ENCODE peak calls at places on chromosomes 3 and 15, in seven cellular contexts. One of them, this sample, is unnamed.

GRCh38 chr3:69009559-69010410 is 3.7 kb downstream of the EOGT start:
- DNase-seq in IMR-90: peak; percentile 92
- DNase-seq in endothelial cell of umbilical vein: peak; percentile 74
- DNase-seq in adipocyte: peak; percentile 88
- DNase-seq in GM23248: peak; percentile 98
- DNase-seq in CD8-positive, alpha-beta memory T cell: no peak
- DNase-seq in gastrocnemius medialis: no peak
- DNase-seq in this sample: no peak

GRCh38 chr15:97683816-97684215 is 276.7 kb upstream of the ARRDC4 start:
- DNase-seq in GM23248: no peak
- DNase-seq in IMR-90: no peak
- DNase-seq in adipocyte: no peak
- DNase-seq in gastrocnemius medialis: no peak
- DNase-seq in endothelial cell of umbilical vein: no peak
- DNase-seq in CD8-positive, alpha-beta memory T cell: no peak
- DNase-seq in this sample: no peak

GRCh38 chr3:16060945-16061344 is 113.5 kb upstream of the GALNT15 start:
- DNase-seq in GM23248: peak; percentile 96
- DNase-seq in endothelial cell of umbilical vein: no peak
- DNase-seq in CD8-positive, alpha-beta memory T cell: no peak
- DNase-seq in adipocyte: peak; percentile 67
- DNase-seq in gastrocnemius medialis: peak; percentile 75
- DNase-seq in IMR-90: peak; percentile 95
- DNase-seq in this sample: no peak

GRCh38 chr3:72844436-72844999 is 3.7 kb downstream of the SHQ1 start:
- DNase-seq in IMR-90: peak; percentile 15
- DNase-seq in CD8-positive, alpha-beta memory T cell: no peak
- DNase-seq in adipocyte: no peak
- DNase-seq in GM23248: peak; percentile 69
- DNase-seq in endothelial cell of umbilical vein: peak; percentile 3
- DNase-seq in gastrocnemius medialis: no peak
- DNase-seq in this sample: no peak

GRCh38 chr3:190307164-190307545 is 15.1 kb downstream of the CLDN1 start:
- DNase-seq in endothelial cell of umbilical vein: no peak
- DNase-seq in gastrocnemius medialis: no peak
- DNase-seq in IMR-90: no peak
- DNase-seq in adipocyte: no peak
- DNase-seq in GM23248: no peak
- DNase-seq in CD8-positive, alpha-beta memory T cell: no peak
- DNase-seq in this sample: no peak

GRCh38 chr3:46574263-46574662 is 8.2 kb upstream of the LRRC2 start:
- DNase-seq in adipocyte: no peak
- DNase-seq in gastrocnemius medialis: no peak
- DNase-seq in IMR-90: no peak
- DNase-seq in GM23248: no peak
- DNase-seq in CD8-positive, alpha-beta memory T cell: no peak
- DNase-seq in endothelial cell of umbilical vein: no peak
- DNase-seq in this sample: no peak

GRCh38 chr3:124873241-124873640 is 13.9 kb downstream of the ITGB5 start:
- DNase-seq in endothelial cell of umbilical vein: no peak
- DNase-seq in GM23248: no peak
- DNase-seq in gastrocnemius medialis: no peak
- DNase-seq in CD8-positive, alpha-beta memory T cell: no peak
- DNase-seq in adipocyte: no peak
- DNase-seq in IMR-90: no peak
- DNase-seq in this sample: no peak

GRCh38 chr3:55708242-55708641 is 221.1 kb upstream of the WNT5A start:
- DNase-seq in GM23248: no peak
- DNase-seq in CD8-positive, alpha-beta memory T cell: no peak
- DNase-seq in adipocyte: no peak
- DNase-seq in endothelial cell of umbilical vein: no peak
- DNase-seq in IMR-90: no peak
- DNase-seq in gastrocnemius medialis: no peak
- DNase-seq in this sample: no peak

GRCh38 chr3:16427309-16427965 is 86.1 kb downstream of the RFTN1 start:
- DNase-seq in gastrocnemius medialis: peak; percentile 28
- DNase-seq in IMR-90: peak; percentile 97
- DNase-seq in GM23248: peak; percentile 93
- DNase-seq in CD8-positive, alpha-beta memory T cell: no peak
- DNase-seq in adipocyte: peak; percentile 93
- DNase-seq in endothelial cell of umbilical vein: no peak
- DNase-seq in this sample: no peak

GRCh38 chr15:82810863-82811421 is 1.5 kb downstream of the WHAMM start:
- DNase-seq in gastrocnemius medialis: no peak
- DNase-seq in CD8-positive, alpha-beta memory T cell: peak; percentile 78
- DNase-seq in GM23248: peak; percentile 36
- DNase-seq in IMR-90: no peak
- DNase-seq in endothelial cell of umbilical vein: peak; percentile 22
- DNase-seq in adipocyte: peak; percentile 54
- DNase-seq in this sample: no peak

GRCh38 chr3:99662838-99663570 is 24.6 kb downstream of the COL8A1 start:
- DNase-seq in CD8-positive, alpha-beta memory T cell: no peak
- DNase-seq in gastrocnemius medialis: no peak
- DNase-seq in adipocyte: no peak
- DNase-seq in endothelial cell of umbilical vein: no peak
- DNase-seq in GM23248: no peak
- DNase-seq in IMR-90: no peak
- DNase-seq in this sample: no peak

GRCh38 chr15:95292790-95293450 is 1037.6 kb upstream of the NR2F2 start:
- DNase-seq in IMR-90: no peak
- DNase-seq in adipocyte: no peak
- DNase-seq in CD8-positive, alpha-beta memory T cell: no peak
- DNase-seq in endothelial cell of umbilical vein: no peak
- DNase-seq in GM23248: no peak
- DNase-seq in gastrocnemius medialis: no peak
- DNase-seq in this sample: no peak

GRCh38 chr15:35705885-35706590 is 160.1 kb upstream of the DPH6 start:
- DNase-seq in GM23248: peak; percentile 46
- DNase-seq in endothelial cell of umbilical vein: peak; percentile 87
- DNase-seq in IMR-90: peak; percentile 40
- DNase-seq in CD8-positive, alpha-beta memory T cell: no peak
- DNase-seq in adipocyte: no peak
- DNase-seq in gastrocnemius medialis: peak; percentile 42
- DNase-seq in this sample: no peak

GRCh38 chr3:9727041-9727595 is 4.4 kb upstream of the BRPF1 start:
- DNase-seq in gastrocnemius medialis: no peak
- DNase-seq in endothelial cell of umbilical vein: no peak
- DNase-seq in adipocyte: no peak
- DNase-seq in IMR-90: no peak
- DNase-seq in GM23248: peak; percentile 30
- DNase-seq in CD8-positive, alpha-beta memory T cell: peak; percentile 69
- DNase-seq in this sample: peak; percentile 36

GRCh38 chr15:78261062-78261461 is 3.3 kb upstream of the DNAJA4 start:
- DNase-seq in gastrocnemius medialis: no peak
- DNase-seq in GM23248: no peak
- DNase-seq in IMR-90: no peak
- DNase-seq in endothelial cell of umbilical vein: no peak
- DNase-seq in CD8-positive, alpha-beta memory T cell: no peak
- DNase-seq in adipocyte: no peak
- DNase-seq in this sample: no peak

GRCh38 chr3:65030847-65031463 is 343.2 kb upstream of the ADAMTS9 start:
- DNase-seq in adipocyte: peak; percentile 64
- DNase-seq in endothelial cell of umbilical vein: peak; percentile 34
- DNase-seq in GM23248: peak; percentile 65
- DNase-seq in gastrocnemius medialis: no peak
- DNase-seq in CD8-positive, alpha-beta memory T cell: no peak
- DNase-seq in IMR-90: peak; percentile 53
- DNase-seq in this sample: no peak

GRCh38 chr3:28268989-28269388 is 27.6 kb downstream of the CMC1 start:
- DNase-seq in IMR-90: no peak
- DNase-seq in CD8-positive, alpha-beta memory T cell: no peak
- DNase-seq in endothelial cell of umbilical vein: no peak
- DNase-seq in gastrocnemius medialis: no peak
- DNase-seq in GM23248: no peak
- DNase-seq in adipocyte: no peak
- DNase-seq in this sample: no peak

GRCh38 chr3:55198554-55198953 is 270.7 kb upstream of the LRTM1 start:
- DNase-seq in endothelial cell of umbilical vein: no peak
- DNase-seq in IMR-90: peak; percentile 99
- DNase-seq in adipocyte: peak; percentile 81
- DNase-seq in CD8-positive, alpha-beta memory T cell: no peak
- DNase-seq in gastrocnemius medialis: no peak
- DNase-seq in GM23248: peak; percentile 93
- DNase-seq in this sample: no peak

GRCh38 chr3:50122071-50122470 is 33.1 kb upstream of the SEMA3F start:
- DNase-seq in gastrocnemius medialis: no peak
- DNase-seq in GM23248: peak; percentile 57
- DNase-seq in IMR-90: no peak
- DNase-seq in endothelial cell of umbilical vein: no peak
- DNase-seq in adipocyte: no peak
- DNase-seq in CD8-positive, alpha-beta memory T cell: no peak
- DNase-seq in this sample: no peak

GRCh38 chr15:92839696-92840095 is 60.4 kb upstream of the CHD2 start:
- DNase-seq in gastrocnemius medialis: no peak
- DNase-seq in GM23248: no peak
- DNase-seq in CD8-positive, alpha-beta memory T cell: no peak
- DNase-seq in IMR-90: no peak
- DNase-seq in adipocyte: no peak
- DNase-seq in endothelial cell of umbilical vein: no peak
- DNase-seq in this sample: no peak

GRCh38 chr3:149020196-149020838 is 29.0 kb downstream of the GYG1 start:
- DNase-seq in endothelial cell of umbilical vein: peak; percentile 71
- DNase-seq in IMR-90: peak; percentile 37
- DNase-seq in gastrocnemius medialis: peak; percentile 69
- DNase-seq in CD8-positive, alpha-beta memory T cell: no peak
- DNase-seq in adipocyte: no peak
- DNase-seq in GM23248: peak; percentile 54
- DNase-seq in this sample: no peak

GRCh38 chr15:62894322-62895085 is 148.0 kb upstream of the TPM1 start:
- DNase-seq in adipocyte: no peak
- DNase-seq in endothelial cell of umbilical vein: no peak
- DNase-seq in IMR-90: peak; percentile 28
- DNase-seq in CD8-positive, alpha-beta memory T cell: no peak
- DNase-seq in gastrocnemius medialis: no peak
- DNase-seq in GM23248: no peak
- DNase-seq in this sample: peak; percentile 52

GRCh38 chr15:81113861-81114261 is 20.2 kb upstream of the CFAP161 start:
- DNase-seq in IMR-90: peak; percentile 87
- DNase-seq in GM23248: peak; percentile 80
- DNase-seq in endothelial cell of umbilical vein: peak; percentile 14
- DNase-seq in gastrocnemius medialis: no peak
- DNase-seq in adipocyte: peak; percentile 77
- DNase-seq in CD8-positive, alpha-beta memory T cell: no peak
- DNase-seq in this sample: no peak

GRCh38 chr15:48355377-48355776 is 24.1 kb downstream of the DUT start:
- DNase-seq in GM23248: peak; percentile 91
- DNase-seq in adipocyte: no peak
- DNase-seq in IMR-90: peak; percentile 45
- DNase-seq in CD8-positive, alpha-beta memory T cell: no peak
- DNase-seq in gastrocnemius medialis: no peak
- DNase-seq in endothelial cell of umbilical vein: no peak
- DNase-seq in this sample: no peak

GRCh38 chr3:139447486-139447885 is 28.8 kb downstream of the RBP2 start:
- DNase-seq in gastrocnemius medialis: no peak
- DNase-seq in adipocyte: no peak
- DNase-seq in endothelial cell of umbilical vein: no peak
- DNase-seq in GM23248: no peak
- DNase-seq in IMR-90: no peak
- DNase-seq in CD8-positive, alpha-beta memory T cell: no peak
- DNase-seq in this sample: no peak

GRCh38 chr15:75650908-75651809 is 3.4 kb downstream of the SNX33 start:
- DNase-seq in endothelial cell of umbilical vein: peak; percentile 63
- DNase-seq in adipocyte: no peak
- DNase-seq in gastrocnemius medialis: no peak
- DNase-seq in IMR-90: no peak
- DNase-seq in CD8-positive, alpha-beta memory T cell: no peak
- DNase-seq in GM23248: peak; percentile 57
- DNase-seq in this sample: no peak

GRCh38 chr15:75654201-75654907 is 6.6 kb downstream of the SNX33 start:
- DNase-seq in gastrocnemius medialis: no peak
- DNase-seq in GM23248: no peak
- DNase-seq in CD8-positive, alpha-beta memory T cell: no peak
- DNase-seq in IMR-90: no peak
- DNase-seq in endothelial cell of umbilical vein: no peak
- DNase-seq in adipocyte: no peak
- DNase-seq in this sample: no peak

GRCh38 chr15:75651810-75652543 is 4.3 kb downstream of the SNX33 start:
- DNase-seq in IMR-90: no peak
- DNase-seq in CD8-positive, alpha-beta memory T cell: no peak
- DNase-seq in endothelial cell of umbilical vein: no peak
- DNase-seq in gastrocnemius medialis: no peak
- DNase-seq in adipocyte: no peak
- DNase-seq in GM23248: no peak
- DNase-seq in this sample: no peak

GRCh38 chr15:75655911-75656310 is 8.2 kb downstream of the SNX33 start:
- DNase-seq in adipocyte: no peak
- DNase-seq in gastrocnemius medialis: no peak
- DNase-seq in IMR-90: no peak
- DNase-seq in GM23248: no peak
- DNase-seq in endothelial cell of umbilical vein: no peak
- DNase-seq in CD8-positive, alpha-beta memory T cell: no peak
- DNase-seq in this sample: no peak

GRCh38 chr15:75653347-75653913 is 5.7 kb downstream of the SNX33 start:
- DNase-seq in gastrocnemius medialis: no peak
- DNase-seq in CD8-positive, alpha-beta memory T cell: no peak
- DNase-seq in IMR-90: no peak
- DNase-seq in GM23248: no peak
- DNase-seq in adipocyte: no peak
- DNase-seq in endothelial cell of umbilical vein: no peak
- DNase-seq in this sample: no peak
- H3K4me1 ChIP-seq in gastrocnemius medialis: peaks cover 25% of the 10 kb centered on the region
- H3K4me1 ChIP-seq in CD8-positive, alpha-beta memory T cell: peaks cover 11% of the 10 kb centered on the region
- H3K4me1 ChIP-seq in IMR-90: peaks cover 41% of the 10 kb centered on the region
- H3K4me1 ChIP-seq in GM23248: peaks cover 50% of the 10 kb centered on the region
- H3K4me1 ChIP-seq in adipocyte: peaks cover 69% of the 10 kb centered on the region
- H3K4me1 ChIP-seq in endothelial cell of umbilical vein: peaks cover 21% of the 10 kb centered on the region
- H3K4me1 ChIP-seq in this sample: no peaks in the 10 kb centered on the region

GRCh38 chr3:158563076-158563475 is 7.9 kb upstream of the MLF1 start:
- DNase-seq in endothelial cell of umbilical vein: no peak
- DNase-seq in adipocyte: no peak
- DNase-seq in CD8-positive, alpha-beta memory T cell: no peak
- DNase-seq in IMR-90: no peak
- DNase-seq in gastrocnemius medialis: no peak
- DNase-seq in GM23248: no peak
- DNase-seq in this sample: no peak
- H3K4me3 ChIP-seq in endothelial cell of umbilical vein: no peak overlapping the region
- H3K4me3 ChIP-seq in adipocyte: no peak overlapping the region
- H3K4me3 ChIP-seq in CD8-positive, alpha-beta memory T cell: no peak overlapping the region
- H3K4me3 ChIP-seq in IMR-90: no peak overlapping the region
- H3K4me3 ChIP-seq in gastrocnemius medialis: no peak overlapping the region
- H3K4me3 ChIP-seq in GM23248: no peak overlapping the region
- H3K4me3 ChIP-seq in this sample: no peak overlapping the region

GRCh38 chr3:48974076-48974864 is 15.8 kb upstream of the P4HTM start:
- DNase-seq in GM23248: no peak
- DNase-seq in endothelial cell of umbilical vein: no peak
- DNase-seq in gastrocnemius medialis: no peak
- DNase-seq in adipocyte: no peak
- DNase-seq in IMR-90: no peak
- DNase-seq in CD8-positive, alpha-beta memory T cell: no peak
- DNase-seq in this sample: no peak
- H3K36me3 ChIP-seq in GM23248: peaks cover 64% of the 10 kb centered on the region
- H3K36me3 ChIP-seq in endothelial cell of umbilical vein: peaks cover 24% of the 10 kb centered on the region
- H3K36me3 ChIP-seq in gastrocnemius medialis: peaks cover 97% of the 10 kb centered on the region
- H3K36me3 ChIP-seq in adipocyte: peaks cover 89% of the 10 kb centered on the region
- H3K36me3 ChIP-seq in IMR-90: peaks cover 68% of the 10 kb centered on the region
- H3K36me3 ChIP-seq in CD8-positive, alpha-beta memory T cell: peaks cover 52% of the 10 kb centered on the region
- H3K36me3 ChIP-seq in this sample: peaks cover 28% of the 10 kb centered on the region

DNA sequence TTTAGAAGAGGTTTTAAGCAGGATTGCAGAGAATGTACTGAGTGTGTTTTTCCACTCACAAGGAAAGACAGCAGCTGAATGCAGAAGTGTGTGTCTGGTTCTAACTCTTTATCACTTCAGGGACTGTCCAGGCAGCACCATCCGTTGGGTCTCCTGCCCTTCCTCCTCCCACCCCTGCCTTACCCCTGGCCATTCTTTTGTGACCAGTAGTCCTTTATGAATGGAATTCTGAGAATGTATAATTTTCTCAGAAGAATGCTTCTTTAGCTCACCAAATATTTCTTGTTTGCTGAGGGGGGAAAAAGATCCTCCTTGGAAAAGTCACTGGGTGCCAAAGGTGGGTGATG is 70.8 kb downstream of the IGF1R start:
- DNase-seq in IMR-90: no peak
- DNase-seq in adipocyte: peak; percentile 36
- DNase-seq in GM23248: peak; percentile 18
- DNase-seq in endothelial cell of umbilical vein: no peak
- DNase-seq in gastrocnemius medialis: no peak
- DNase-seq in CD8-positive, alpha-beta memory T cell: no peak
- DNase-seq in this sample: no peak
- H3K4me1 ChIP-seq in IMR-90: peaks cover 51% of the 10 kb centered on the region
- H3K4me1 ChIP-seq in adipocyte: peaks cover 24% of the 10 kb centered on the region
- H3K4me1 ChIP-seq in GM23248: peaks cover 72% of the 10 kb centered on the region
- H3K4me1 ChIP-seq in endothelial cell of umbilical vein: peaks cover 8% of the 10 kb centered on the region
- H3K4me1 ChIP-seq in gastrocnemius medialis: peaks cover 47% of the 10 kb centered on the region
- H3K4me1 ChIP-seq in CD8-positive, alpha-beta memory T cell: peaks cover 50% of the 10 kb centered on the region
- H3K4me1 ChIP-seq in this sample: peaks cover 79% of the 10 kb centered on the region

This sample was measured in BE2C.